ENCODE peak calls at places on chromosomes 5 and 9, in ten cellular contexts. F, Z, T, D, P, X, I, B, U and V are unnamed samples.

GRCh38 chr5:73550016-73550415 is 15.4 kb downstream of the ANKRA2 start:
- DNase-seq in F (no peak), Z (no peak), T (no peak), D (no peak), P (no peak), X (no peak), I (no peak), B (no peak), U (no peak), V (no peak)

GRCh38 chr9:5863092-5863746 is 27.5 kb upstream of the MLANA start:
- DNase-seq in F (no peak), Z (no peak), T (no peak), D (no peak), P (no peak), X (no peak), I (no peak), B (peak; percentile 26), U (no peak), V (no peak)

GRCh38 chr5:179906795-179907569 is 715 bp downstream of the TBC1D9B start:
- DNase-seq in F (peak; percentile 69), Z (peak; percentile 20), T (peak; percentile 16), D (no peak), P (peak; percentile 8), X (no peak), I (no peak), B (peak; percentile 33), U (peak; percentile 23), V (no peak)

GRCh38 chr9:83964973-83965349 is 15.1 kb downstream of the HNRNPK start:
- DNase-seq in F (no peak), Z (peak; percentile 81), T (no peak), D (no peak), P (no peak), X (no peak), I (no peak), B (no peak), U (no peak), V (no peak)

GRCh38 chr9:107896544-107896943 is 407.0 kb upstream of the KLF4 start:
- DNase-seq in F (no peak), Z (no peak), T (no peak), D (no peak), P (no peak), X (no peak), I (no peak), B (no peak), U (no peak), V (no peak)

GRCh38 chr9:84139296-84140100 is 158.9 kb downstream of the RMI1 start:
- DNase-seq in F (no peak), Z (peak; percentile 12), T (no peak), D (no peak), P (no peak), X (no peak), I (no peak), B (no peak), U (no peak), V (no peak)

GRCh38 chr9:133067813-133068212 is 6.0 kb downstream of the CEL start:
- DNase-seq in F (no peak), Z (no peak), T (no peak), D (no peak), P (no peak), X (no peak), I (no peak), B (no peak), U (no peak), V (no peak)

GRCh38 chr5:65334077-65334476 is 147.6 kb downstream of the ADAMTS6 start:
- DNase-seq in F (no peak), Z (no peak), T (no peak), D (no peak), P (no peak), X (no peak), I (no peak), B (no peak), U (no peak), V (no peak)

GRCh38 chr9:13728121-13728520 is 448.6 kb upstream of the MPDZ start:
- DNase-seq in F (no peak), Z (no peak), T (no peak), D (no peak), P (no peak), X (no peak), I (no peak), B (no peak), U (no peak), V (no peak)

GRCh38 chr9:133199648-133200321 is 9.3 kb downstream of the OBP2B start:
- DNase-seq in F (no peak), Z (no peak), T (peak; percentile 11), D (no peak), P (peak; percentile 14), X (no peak), I (peak; percentile 72), B (peak; percentile 40), U (peak; percentile 20), V (peak; percentile 60)

GRCh38 chr9:70805953-70806352 is 315.5 kb downstream of the TRPM3 start:
- DNase-seq in F (peak; percentile 30), Z (no peak), T (no peak), D (no peak), P (no peak), X (no peak), I (no peak), B (no peak), U (no peak), V (no peak)

GRCh38 chr5:59104400-59105117 is 521.7 kb downstream of the RAB3C start:
- DNase-seq in F (no peak), Z (no peak), T (no peak), D (no peak), P (no peak), X (no peak), I (no peak), B (no peak), U (no peak), V (no peak)

GRCh38 chr5:137206030-137206715 is 293.0 kb downstream of the SPOCK1 start:
- DNase-seq in F (no peak), Z (no peak), T (no peak), D (no peak), P (no peak), X (no peak), I (peak; percentile 68), B (no peak), U (no peak), V (no peak)

GRCh38 chr9:92136184-92136858 is 21.1 kb upstream of the SPTLC1 start:
- DNase-seq in F (no peak), Z (no peak), T (no peak), D (no peak), P (no peak), X (no peak), I (no peak), B (no peak), U (no peak), V (no peak)